ENCODE peak calls at places on chromosome 12, in eight cellular contexts. U, G, H, D, P, I, N and C are unnamed samples.
A peak's percentile ranks its signal among the peaks of the same experiment; 100 is the strongest.

GRCh38 chr12:132159555-132160003 is 15.3 kb downstream of the NOC4L start:
- DNase-seq in U (no peak), P (no peak), N (no peak), H (no peak), I (no peak), G (no peak), D (no peak), C (no peak)

GRCh38 chr12:11705010-11705409 is 55.5 kb downstream of the ETV6 start:
- DNase-seq in P (no peak), D (no peak), N (no peak), I (peak; percentile 96), G (no peak), H (peak; percentile 37), U (peak; percentile 27), C (no peak)

GRCh38 chr12:5377997-5378596 is 53.8 kb upstream of the NTF3 start:
- DNase-seq in N (no peak), D (no peak), P (no peak), G (no peak), H (no peak), I (no peak), U (no peak), C (no peak)

GRCh38 chr12:62625238-62625637 is 158.6 kb downstream of the MON2 start:
- DNase-seq in N (no peak), H (no peak), G (no peak), U (peak; percentile 92), P (no peak), D (no peak), I (peak; percentile 59), C (no peak)

GRCh38 chr12:12903642-12904609 is 12.6 kb downstream of the GPRC5A start:
- DNase-seq in U (peak; percentile 34), I (no peak), H (peak; percentile 36), N (no peak), G (peak; percentile 12), P (no peak), D (no peak), C (no peak)

GRCh38 chr12:20376984-20377383 is 8.6 kb downstream of the PDE3A start:
- DNase-seq in H (no peak), U (peak; percentile 73), N (no peak), I (peak; percentile 42), G (no peak), P (peak; percentile 13), D (no peak), C (no peak)

GRCh38 chr12:60035835-60036234 is 440.0 kb downstream of the SLC16A7 start:
- DNase-seq in H (no peak), P (no peak), N (no peak), U (no peak), G (no peak), I (peak; percentile 26), D (no peak), C (no peak)

GRCh38 chr12:2813573-2814185 is 1.2 kb downstream of the ITFG2 start:
- DNase-seq in P (peak; percentile 78), U (peak; percentile 79), N (peak; percentile 34), G (peak; percentile 52), D (peak; percentile 55), H (peak; percentile 51), I (peak; percentile 91), C (no peak)

GRCh38 chr12:6773662-6774351 is 1.5 kb downstream of the LAG3 start:
- DNase-seq in U (no peak), I (no peak), N (no peak), G (no peak), H (no peak), D (no peak), P (no peak), C (no peak)

GRCh38 chr12:28415755-28416154 is 225.5 kb downstream of the CCDC91 start:
- DNase-seq in H (no peak), D (no peak), P (no peak), U (no peak), I (peak; percentile 89), G (no peak), N (no peak), C (no peak)

GRCh38 chr12:15842106-15842505 is 40.1 kb upstream of the STRAP start:
- DNase-seq in I (peak; percentile 88), G (no peak), D (no peak), P (no peak), N (no peak), H (no peak), U (no peak), C (no peak)

GRCh38 chr12:57090924-57091632 is 2.2 kb downstream of the NAB2 start:
- DNase-seq in U (no peak), D (no peak), N (no peak), I (peak; percentile 78), H (no peak), P (no peak), G (no peak), C (peak; percentile 63)

GRCh38 chr12:104121001-104121400 is 17.0 kb downstream of the NFYB start:
- DNase-seq in H (no peak), G (no peak), U (no peak), D (no peak), N (no peak), I (peak; percentile 84), P (no peak), C (no peak)

GRCh38 chr12:108773798-108774788 is 42.8 kb upstream of the CORO1C start:
- DNase-seq in D (no peak), P (peak; percentile 76), G (peak; percentile 60), I (peak; percentile 85), U (peak; percentile 43), H (peak; percentile 50), N (no peak), C (peak; percentile 64)

GRCh38 chr12:80860206-80860605 is 77.5 kb downstream of the LIN7A start:
- DNase-seq in H (no peak), N (no peak), G (no peak), I (peak; percentile 49), P (no peak), D (no peak), U (no peak), C (no peak)

GRCh38 chr12:65810036-65810435 is 14.2 kb upstream of the HMGA2 start:
- DNase-seq in U (no peak), H (no peak), G (no peak), P (no peak), N (no peak), D (no peak), I (peak; percentile 80), C (no peak)

GRCh38 chr12:11795910-11796459 is 146.5 kb downstream of the ETV6 start:
- DNase-seq in D (peak; percentile 39), N (no peak), U (no peak), P (no peak), G (no peak), H (no peak), I (peak; percentile 38), C (no peak)

GRCh38 chr12:8057839-8058238 is 8.3 kb downstream of the C3AR1 start:
- DNase-seq in H (no peak), D (no peak), I (peak; percentile 83), N (no peak), G (no peak), P (no peak), U (peak; percentile 88), C (no peak)

GRCh38 chr12:108561852-108562347 is 496 bp upstream of the ISCU start:
- DNase-seq in I (no peak), H (no peak), N (no peak), U (no peak), P (no peak), G (no peak), D (no peak), C (no peak)

GRCh38 chr12:103830730-103831320 is 10.2 kb downstream of the NT5DC3 start:
- DNase-seq in D (no peak), I (no peak), G (no peak), U (no peak), P (no peak), N (no peak), H (no peak), C (no peak)

GRCh38 chr12:67624355-67624754 is 24.2 kb upstream of the DYRK2 start:
- DNase-seq in G (no peak), U (no peak), H (no peak), P (no peak), D (no peak), I (no peak), N (no peak), C (no peak)

GRCh38 chr12:49537709-49538601 is 875 bp upstream of the KCNH3 start:
- DNase-seq in P (no peak), D (no peak), G (no peak), U (peak; percentile 59), H (no peak), N (no peak), I (peak; percentile 45), C (no peak)

GRCh38 chr12:55670213-55670730 is 33.6 kb downstream of the OR10P1 start:
- DNase-seq in H (no peak), N (no peak), D (no peak), I (no peak), P (no peak), G (no peak), U (no peak), C (no peak)

GRCh38 chr12:130438711-130439110 is 101.0 kb downstream of the PIWIL1 start:
- DNase-seq in D (no peak), G (no peak), P (no peak), U (no peak), I (no peak), N (no peak), H (no peak), C (no peak)

GRCh38 chr12:117968084-117968789 is 553 bp downstream of the KSR2 start:
- DNase-seq in H (no peak), D (no peak), P (no peak), N (no peak), G (no peak), U (no peak), I (no peak), C (no peak)

GRCh38 chr12:116547955-116548471 is 11.2 kb upstream of the MAP1LC3B2 start:
- DNase-seq in N (no peak), D (no peak), U (peak; percentile 97), G (no peak), I (peak; percentile 34), P (no peak), H (no peak), C (no peak)

GRCh38 chr12:71004578-71004977 is 84.0 kb upstream of the PTPRR start:
- DNase-seq in U (no peak), D (no peak), P (no peak), I (no peak), H (no peak), G (no peak), N (no peak), C (no peak)

GRCh38 chr12:32467959-32468863 is 68.9 kb downstream of the FGD4 start:
- DNase-seq in U (no peak), H (no peak), P (no peak), I (no peak), N (no peak), G (no peak), D (no peak), C (no peak)

GRCh38 chr12:44972746-44973421 is 78.0 kb downstream of the DBX2 start:
- DNase-seq in I (peak; percentile 39), P (no peak), H (no peak), G (no peak), U (peak; percentile 34), D (peak; percentile 12), N (no peak), C (no peak)